ENCODE peak calls at places on chromosomes 11 and 22, in six cellular contexts. One of them, this sample, is unnamed.

GRCh38 chr11:106031210-106031845 is 9.3 kb upstream of the MSANTD4 start:
- DNase-seq in right lobe of liver: no peak
- DNase-seq in effector CD4-positive, alpha-beta T cell: no peak
- DNase-seq in H9: no peak
- DNase-seq in GM04504: no peak
- DNase-seq in uterus: no peak
- DNase-seq in this sample: no peak

GRCh38 chr22:48832592-48832991 is 995.1 kb downstream of the BRD1 start:
- DNase-seq in right lobe of liver: no peak
- DNase-seq in effector CD4-positive, alpha-beta T cell: no peak
- DNase-seq in H9: no peak
- DNase-seq in GM04504: no peak
- DNase-seq in uterus: no peak
- DNase-seq in this sample: no peak

GRCh38 chr11:43988040-43988793 is 45.8 kb downstream of the C11orf96 start:
- DNase-seq in right lobe of liver: no peak
- DNase-seq in effector CD4-positive, alpha-beta T cell: no peak
- DNase-seq in H9: no peak
- DNase-seq in GM04504: no peak
- DNase-seq in uterus: peak; percentile 44
- DNase-seq in this sample: no peak

GRCh38 chr11:74583024-74583624 is 9.3 kb upstream of the POLD3 start:
- DNase-seq in right lobe of liver: no peak
- DNase-seq in effector CD4-positive, alpha-beta T cell: no peak
- DNase-seq in H9: no peak
- DNase-seq in GM04504: no peak
- DNase-seq in uterus: no peak
- DNase-seq in this sample: no peak

GRCh38 chr22:46108564-46109473 is 41.5 kb upstream of the PPARA start:
- DNase-seq in right lobe of liver: peak; percentile 83
- DNase-seq in effector CD4-positive, alpha-beta T cell: no peak
- DNase-seq in H9: peak; percentile 63
- DNase-seq in GM04504: no peak
- DNase-seq in uterus: peak; percentile 75
- DNase-seq in this sample: no peak

GRCh38 chr22:26785942-26786341 is 128.6 kb downstream of the MIAT start:
- DNase-seq in right lobe of liver: no peak
- DNase-seq in effector CD4-positive, alpha-beta T cell: no peak
- DNase-seq in H9: no peak
- DNase-seq in GM04504: no peak
- DNase-seq in uterus: no peak
- DNase-seq in this sample: no peak

GRCh38 chr22:37211075-37211852 is 1.0 kb downstream of the SSTR3 start:
- DNase-seq in right lobe of liver: no peak
- DNase-seq in effector CD4-positive, alpha-beta T cell: no peak
- DNase-seq in H9: no peak
- DNase-seq in GM04504: no peak
- DNase-seq in uterus: no peak
- DNase-seq in this sample: no peak

GRCh38 chr22:21448627-21449416 is 18.4 kb upstream of the TMEM191C start:
- DNase-seq in right lobe of liver: no peak
- DNase-seq in effector CD4-positive, alpha-beta T cell: no peak
- DNase-seq in H9: peak; percentile 18
- DNase-seq in GM04504: no peak
- DNase-seq in uterus: peak; percentile 6
- DNase-seq in this sample: no peak

GRCh38 chr11:62664405-62665074 is 470 bp downstream of the C11orf98 start:
- DNase-seq in right lobe of liver: no peak
- DNase-seq in effector CD4-positive, alpha-beta T cell: peak; percentile 46
- DNase-seq in H9: peak; percentile 74
- DNase-seq in GM04504: no peak
- DNase-seq in uterus: peak; percentile 38
- DNase-seq in this sample: peak; percentile 41

GRCh38 chr11:74776546-74776945 is 27.9 kb downstream of the RNF169 start:
- DNase-seq in right lobe of liver: no peak
- DNase-seq in effector CD4-positive, alpha-beta T cell: no peak
- DNase-seq in H9: no peak
- DNase-seq in GM04504: no peak
- DNase-seq in uterus: no peak
- DNase-seq in this sample: no peak

GRCh38 chr11:130904380-130904779 is 11.9 kb downstream of the SNX19 start:
- DNase-seq in right lobe of liver: no peak
- DNase-seq in effector CD4-positive, alpha-beta T cell: no peak
- DNase-seq in H9: no peak
- DNase-seq in GM04504: no peak
- DNase-seq in uterus: no peak
- DNase-seq in this sample: no peak

This sample was measured in CD8-positive, alpha-beta memory T cell.